ENCODE peak calls at places on chromosomes 5 and 9, in eight cellular contexts. One of them, this sample, is unnamed.

GRCh38 chr5:65923339-65923738 is 3.0 kb upstream of the ERBIN start:
- DNase-seq in transverse colon: no peak
- DNase-seq in H1: no peak
- DNase-seq in adrenal gland: no peak
- DNase-seq in AG10803: no peak
- DNase-seq in Caco-2: no peak
- DNase-seq in fibroblast of lung: peak
- DNase-seq in body of pancreas: no peak
- DNase-seq in this sample: no peak

GRCh38 chr5:142699105-142699720 is 13.3 kb upstream of the FGF1 start:
- DNase-seq in transverse colon: peak
- DNase-seq in H1: peak
- DNase-seq in adrenal gland: peak
- DNase-seq in AG10803: peak
- DNase-seq in Caco-2: peak
- DNase-seq in fibroblast of lung: peak
- DNase-seq in body of pancreas: peak
- DNase-seq in this sample: peak

GRCh38 chr5:80569086-80569960 is 757 bp downstream of the ANKRD34B start:
- DNase-seq in transverse colon: no peak
- DNase-seq in H1: peak
- DNase-seq in adrenal gland: no peak
- DNase-seq in AG10803: no peak
- DNase-seq in Caco-2: peak
- DNase-seq in fibroblast of lung: no peak
- DNase-seq in body of pancreas: no peak
- DNase-seq in this sample: no peak

GRCh38 chr5:73693573-73694061 is 67.6 kb downstream of the ARHGEF28 start:
- DNase-seq in transverse colon: peak
- DNase-seq in H1: no peak
- DNase-seq in adrenal gland: peak
- DNase-seq in AG10803: peak
- DNase-seq in Caco-2: peak
- DNase-seq in fibroblast of lung: peak
- DNase-seq in body of pancreas: peak
- DNase-seq in this sample: peak

GRCh38 chr9:125246261-125246667 is 5.1 kb upstream of the HSPA5 start:
- DNase-seq in transverse colon: no peak
- DNase-seq in H1: no peak
- DNase-seq in adrenal gland: no peak
- DNase-seq in AG10803: no peak
- DNase-seq in Caco-2: no peak
- DNase-seq in fibroblast of lung: no peak
- DNase-seq in body of pancreas: no peak
- DNase-seq in this sample: no peak

GRCh38 chr9:69809304-69809863 is 11.2 kb upstream of the CFAP95 start:
- DNase-seq in transverse colon: no peak
- DNase-seq in H1: peak
- DNase-seq in adrenal gland: no peak
- DNase-seq in AG10803: peak
- DNase-seq in Caco-2: no peak
- DNase-seq in fibroblast of lung: no peak
- DNase-seq in body of pancreas: no peak
- DNase-seq in this sample: peak

GRCh38 chr5:148734518-148734917 is 80.2 kb upstream of the HTR4 start:
- DNase-seq in transverse colon: no peak
- DNase-seq in H1: no peak
- DNase-seq in adrenal gland: no peak
- DNase-seq in AG10803: no peak
- DNase-seq in Caco-2: no peak
- DNase-seq in fibroblast of lung: no peak
- DNase-seq in body of pancreas: no peak
- DNase-seq in this sample: no peak

GRCh38 chr5:95261369-95262175 is 23.3 kb downstream of the MCTP1 start:
- DNase-seq in transverse colon: no peak
- DNase-seq in H1: no peak
- DNase-seq in adrenal gland: no peak
- DNase-seq in AG10803: peak
- DNase-seq in Caco-2: peak
- DNase-seq in fibroblast of lung: peak
- DNase-seq in body of pancreas: peak
- DNase-seq in this sample: peak

GRCh38 chr9:101398930-101399640 is 434 bp downstream of the ZNF189 start:
- DNase-seq in transverse colon: peak
- DNase-seq in H1: no peak
- DNase-seq in adrenal gland: no peak
- DNase-seq in AG10803: no peak
- DNase-seq in Caco-2: no peak
- DNase-seq in fibroblast of lung: no peak
- DNase-seq in body of pancreas: peak
- DNase-seq in this sample: no peak

GRCh38 chr5:153562189-153562588 is 71.7 kb downstream of the GRIA1 start:
- DNase-seq in transverse colon: no peak
- DNase-seq in H1: no peak
- DNase-seq in adrenal gland: no peak
- DNase-seq in AG10803: peak
- DNase-seq in Caco-2: no peak
- DNase-seq in fibroblast of lung: peak
- DNase-seq in body of pancreas: no peak
- DNase-seq in this sample: peak

GRCh38 chr9:109708507-109708945 is 71.5 kb upstream of the PALM2AKAP2 start:
- DNase-seq in transverse colon: no peak
- DNase-seq in H1: no peak
- DNase-seq in adrenal gland: no peak
- DNase-seq in AG10803: peak
- DNase-seq in Caco-2: no peak
- DNase-seq in fibroblast of lung: peak
- DNase-seq in body of pancreas: no peak
- DNase-seq in this sample: peak

GRCh38 chr9:22238809-22239684 is 207.6 kb upstream of the DMRTA1 start:
- DNase-seq in transverse colon: no peak
- DNase-seq in H1: no peak
- DNase-seq in adrenal gland: no peak
- DNase-seq in AG10803: peak
- DNase-seq in Caco-2: no peak
- DNase-seq in fibroblast of lung: peak
- DNase-seq in body of pancreas: no peak
- DNase-seq in this sample: peak

GRCh38 chr5:176373100-176373818 is 8.0 kb downstream of the ARL10 start:
- DNase-seq in transverse colon: no peak
- DNase-seq in H1: no peak
- DNase-seq in adrenal gland: peak
- DNase-seq in AG10803: peak
- DNase-seq in Caco-2: no peak
- DNase-seq in fibroblast of lung: no peak
- DNase-seq in body of pancreas: no peak
- DNase-seq in this sample: no peak

GRCh38 chr9:16275795-16276624 is 594.5 kb downstream of the BNC2 start:
- DNase-seq in transverse colon: no peak
- DNase-seq in H1: no peak
- DNase-seq in adrenal gland: no peak
- DNase-seq in AG10803: no peak
- DNase-seq in Caco-2: no peak
- DNase-seq in fibroblast of lung: peak
- DNase-seq in body of pancreas: no peak
- DNase-seq in this sample: no peak

GRCh38 chr5:77845273-77845646 is 69.1 kb upstream of the TBCA start:
- DNase-seq in transverse colon: no peak
- DNase-seq in H1: no peak
- DNase-seq in adrenal gland: no peak
- DNase-seq in AG10803: no peak
- DNase-seq in Caco-2: no peak
- DNase-seq in fibroblast of lung: no peak
- DNase-seq in body of pancreas: no peak
- DNase-seq in this sample: no peak

DNA sequence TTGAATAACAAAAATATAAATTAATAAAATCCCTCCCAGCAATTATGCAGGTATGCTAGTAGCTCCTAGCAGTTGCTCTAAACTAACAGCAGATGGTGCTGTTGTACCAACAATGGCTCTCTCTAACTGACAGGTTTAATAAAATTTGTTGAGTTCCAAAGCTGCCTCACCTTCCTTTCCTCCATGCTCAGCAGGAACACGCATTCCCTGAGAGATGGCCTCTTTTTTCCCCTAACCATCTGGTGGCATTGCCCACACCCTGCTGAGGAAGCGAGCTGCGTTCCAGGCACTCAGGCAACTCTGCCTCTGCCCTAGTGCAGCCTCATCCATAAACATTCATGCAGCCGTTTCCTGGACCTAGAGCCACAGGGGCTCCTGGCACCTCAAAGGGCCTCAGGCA is 106.2 kb downstream of the KLHL3 start:
- DNase-seq in transverse colon: no peak
- DNase-seq in H1: peak
- DNase-seq in adrenal gland: no peak
- DNase-seq in AG10803: peak
- DNase-seq in Caco-2: peak
- DNase-seq in fibroblast of lung: peak
- DNase-seq in body of pancreas: peak
- DNase-seq in this sample: peak
- TF ChIP-seq CTCF in transverse colon: peak
- TF ChIP-seq CTCF in H1: peak
- TF ChIP-seq CTCF in adrenal gland: peak
- TF ChIP-seq CTCF in AG10803: peak
- TF ChIP-seq CTCF in Caco-2: peak
- TF ChIP-seq CTCF in fibroblast of lung: peak
- TF ChIP-seq CTCF in body of pancreas: peak
- TF ChIP-seq CTCF in this sample: peak

GRCh38 chr9:113056191-113057106 is at the start of gene ZFP37:
- DNase-seq in transverse colon: peak
- DNase-seq in H1: peak
- DNase-seq in adrenal gland: peak
- DNase-seq in AG10803: peak
- DNase-seq in Caco-2: no peak
- DNase-seq in fibroblast of lung: peak
- DNase-seq in body of pancreas: peak
- DNase-seq in this sample: peak

DNA sequence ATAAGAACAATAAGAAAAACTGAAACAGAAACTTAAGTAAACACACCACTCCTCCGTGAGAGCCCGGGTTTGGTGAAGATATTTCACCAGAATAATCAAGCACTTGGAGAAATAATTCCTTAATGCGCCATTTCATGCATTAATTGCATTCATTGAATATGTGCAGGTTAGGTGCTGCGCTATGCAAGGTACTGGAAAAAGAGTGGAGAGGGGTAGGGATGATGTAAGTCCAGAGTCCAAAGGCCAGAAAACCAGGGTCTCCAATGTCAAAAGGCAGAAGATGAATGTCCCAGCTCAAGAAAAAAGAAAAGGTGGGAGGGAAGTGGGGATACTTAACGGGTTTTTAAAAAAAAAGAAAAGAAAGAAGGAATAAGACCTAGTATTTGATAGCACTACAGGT is 669 bp upstream of the ZFP37 start:
- DNase-seq in transverse colon: no peak
- DNase-seq in H1: no peak
- DNase-seq in adrenal gland: no peak
- DNase-seq in AG10803: no peak
- DNase-seq in Caco-2: no peak
- DNase-seq in fibroblast of lung: no peak
- DNase-seq in body of pancreas: no peak
- DNase-seq in this sample: no peak
- H3K4me3 ChIP-seq in transverse colon: peak
- H3K4me3 ChIP-seq in H1: no peak
- H3K4me3 ChIP-seq in adrenal gland: peak
- H3K4me3 ChIP-seq in AG10803: peak
- H3K4me3 ChIP-seq in Caco-2: no peak
- H3K4me3 ChIP-seq in fibroblast of lung: peak
- H3K4me3 ChIP-seq in body of pancreas: peak
- H3K4me3 ChIP-seq in this sample: peak

GRCh38 chr9:84668204-84669007 is 1.1 kb upstream of the NTRK2 start:
- DNase-seq in transverse colon: peak
- DNase-seq in H1: peak
- DNase-seq in adrenal gland: peak
- DNase-seq in AG10803: peak
- DNase-seq in Caco-2: peak
- DNase-seq in fibroblast of lung: peak
- DNase-seq in body of pancreas: peak
- DNase-seq in this sample: peak
- TF ChIP-seq CTCF in transverse colon: peak
- TF ChIP-seq CTCF in H1: peak
- TF ChIP-seq CTCF in adrenal gland: peak
- TF ChIP-seq CTCF in AG10803: peak
- TF ChIP-seq CTCF in Caco-2: peak
- TF ChIP-seq CTCF in fibroblast of lung: peak
- TF ChIP-seq CTCF in body of pancreas: peak
- TF ChIP-seq CTCF in this sample: peak

DNA sequence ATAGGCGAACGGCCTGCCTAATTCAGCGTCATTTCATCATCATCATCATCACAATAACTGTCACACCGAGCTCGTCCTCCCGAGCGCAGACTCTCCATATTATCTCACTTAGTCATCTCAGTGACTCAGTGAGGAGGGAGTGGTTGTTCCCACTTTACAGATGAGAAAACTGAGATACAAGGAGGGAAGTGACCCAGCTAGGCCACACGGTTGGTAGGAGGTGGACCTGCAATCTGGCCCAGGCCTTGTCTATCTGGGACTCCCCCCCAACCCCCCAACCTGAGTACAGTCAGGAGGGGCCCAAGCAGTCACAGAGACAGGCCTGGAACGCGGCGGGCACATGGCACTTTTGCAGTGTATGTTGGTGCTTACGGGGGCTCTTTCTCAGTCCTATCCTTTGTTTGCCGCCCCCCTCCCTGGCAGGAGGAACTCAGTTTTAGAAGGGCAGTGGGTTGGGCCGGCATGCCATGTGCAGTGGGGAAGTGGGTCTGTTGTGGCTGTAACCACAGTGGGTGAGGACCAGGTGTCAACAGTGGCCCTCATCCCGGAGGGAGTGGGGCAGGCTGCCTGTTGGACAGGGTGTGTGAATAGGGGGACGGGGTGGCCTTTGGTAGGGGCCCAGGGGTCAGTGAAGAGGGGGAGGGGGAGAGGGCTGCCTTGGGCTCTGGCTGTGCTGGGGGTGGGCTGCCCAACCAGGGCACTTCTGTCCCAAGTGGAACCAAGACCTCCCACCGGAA is 1.7 kb upstream of the RXRA start:
- DNase-seq in transverse colon: peak
- DNase-seq in H1: no peak
- DNase-seq in adrenal gland: peak
- DNase-seq in AG10803: peak
- DNase-seq in Caco-2: no peak
- DNase-seq in fibroblast of lung: peak
- DNase-seq in body of pancreas: no peak
- DNase-seq in this sample: peak
- H3K4me3 ChIP-seq in transverse colon: peak
- H3K4me3 ChIP-seq in H1: no peak
- H3K4me3 ChIP-seq in adrenal gland: no peak
- H3K4me3 ChIP-seq in AG10803: peak
- H3K4me3 ChIP-seq in Caco-2: peak
- H3K4me3 ChIP-seq in fibroblast of lung: peak
- H3K4me3 ChIP-seq in body of pancreas: no peak
- H3K4me3 ChIP-seq in this sample: peak